ENCODE peak calls at places on chromosomes 11 and 22, in five cellular contexts. One of them, this sample, is unnamed.

GRCh38 chr11:35083181-35084061 is 55.5 kb upstream of the CD44 start:
- DNase-seq in Caco-2: no peak
- DNase-seq in nephron progenitor cell: no peak
- DNase-seq in stimulated activated CD4-positive, alpha-beta T cell treated with anti-CD3 and anti-CD28 coated beads, Interleukin-15, amount 100 ng/mL, for 1 hour: peak; percentile 29
- DNase-seq in psoas muscle: peak; percentile 42
- DNase-seq in this sample: peak; percentile 49

GRCh38 chr11:34277166-34277565 is 80.6 kb downstream of the ABTB2 start:
- DNase-seq in psoas muscle: no peak
- DNase-seq in stimulated activated CD4-positive, alpha-beta T cell treated with anti-CD3 and anti-CD28 coated beads, Interleukin-15, amount 100 ng/mL, for 1 hour: no peak
- DNase-seq in nephron progenitor cell: no peak
- DNase-seq in Caco-2: no peak
- DNase-seq in this sample: no peak

GRCh38 chr11:108576523-108576922 is 17.0 kb downstream of the EXPH5 start:
- DNase-seq in psoas muscle: no peak
- DNase-seq in Caco-2: no peak
- DNase-seq in nephron progenitor cell: no peak
- DNase-seq in stimulated activated CD4-positive, alpha-beta T cell treated with anti-CD3 and anti-CD28 coated beads, Interleukin-15, amount 100 ng/mL, for 1 hour: no peak
- DNase-seq in this sample: no peak

GRCh38 chr11:13251961-13252360 is 25.6 kb upstream of the BMAL1 start:
- DNase-seq in psoas muscle: no peak
- DNase-seq in Caco-2: no peak
- DNase-seq in stimulated activated CD4-positive, alpha-beta T cell treated with anti-CD3 and anti-CD28 coated beads, Interleukin-15, amount 100 ng/mL, for 1 hour: no peak
- DNase-seq in nephron progenitor cell: no peak
- DNase-seq in this sample: no peak

GRCh38 chr11:117851852-117852251 is 24.6 kb downstream of the FXYD6 start:
- DNase-seq in psoas muscle: no peak
- DNase-seq in nephron progenitor cell: no peak
- DNase-seq in Caco-2: peak; percentile 24
- DNase-seq in stimulated activated CD4-positive, alpha-beta T cell treated with anti-CD3 and anti-CD28 coated beads, Interleukin-15, amount 100 ng/mL, for 1 hour: no peak
- DNase-seq in this sample: no peak

GRCh38 chr22:49807780-49808708 is 19.6 kb downstream of the BRD1 start:
- DNase-seq in Caco-2: no peak
- DNase-seq in psoas muscle: no peak
- DNase-seq in stimulated activated CD4-positive, alpha-beta T cell treated with anti-CD3 and anti-CD28 coated beads, Interleukin-15, amount 100 ng/mL, for 1 hour: no peak
- DNase-seq in nephron progenitor cell: no peak
- DNase-seq in this sample: peak; percentile 31

GRCh38 chr11:2195756-2196088 is 24.1 kb upstream of the TH start:
- DNase-seq in stimulated activated CD4-positive, alpha-beta T cell treated with anti-CD3 and anti-CD28 coated beads, Interleukin-15, amount 100 ng/mL, for 1 hour: no peak
- DNase-seq in psoas muscle: no peak
- DNase-seq in nephron progenitor cell: no peak
- DNase-seq in Caco-2: no peak
- DNase-seq in this sample: no peak

GRCh38 chr11:106447631-106448191 is 370.2 kb downstream of the AASDHPPT start:
- DNase-seq in Caco-2: no peak
- DNase-seq in stimulated activated CD4-positive, alpha-beta T cell treated with anti-CD3 and anti-CD28 coated beads, Interleukin-15, amount 100 ng/mL, for 1 hour: no peak
- DNase-seq in psoas muscle: no peak
- DNase-seq in nephron progenitor cell: no peak
- DNase-seq in this sample: no peak

GRCh38 chr11:1350086-1350725 is 39.5 kb upstream of the BRSK2 start:
- DNase-seq in psoas muscle: no peak
- DNase-seq in nephron progenitor cell: no peak
- DNase-seq in stimulated activated CD4-positive, alpha-beta T cell treated with anti-CD3 and anti-CD28 coated beads, Interleukin-15, amount 100 ng/mL, for 1 hour: no peak
- DNase-seq in Caco-2: peak; percentile 30
- DNase-seq in this sample: no peak

GRCh38 chr11:70667767-70668166 is 269.4 kb downstream of the CTTN start:
- DNase-seq in stimulated activated CD4-positive, alpha-beta T cell treated with anti-CD3 and anti-CD28 coated beads, Interleukin-15, amount 100 ng/mL, for 1 hour: no peak
- DNase-seq in nephron progenitor cell: no peak
- DNase-seq in psoas muscle: no peak
- DNase-seq in Caco-2: no peak
- DNase-seq in this sample: no peak

GRCh38 chr11:65384301-65384889 is 1.9 kb upstream of the SLC25A45 start:
- DNase-seq in nephron progenitor cell: no peak
- DNase-seq in Caco-2: no peak
- DNase-seq in psoas muscle: no peak
- DNase-seq in stimulated activated CD4-positive, alpha-beta T cell treated with anti-CD3 and anti-CD28 coated beads, Interleukin-15, amount 100 ng/mL, for 1 hour: no peak
- DNase-seq in this sample: no peak

GRCh38 chr11:117369521-117369920 is 41.9 kb downstream of the CEP164 start:
- DNase-seq in psoas muscle: no peak
- DNase-seq in stimulated activated CD4-positive, alpha-beta T cell treated with anti-CD3 and anti-CD28 coated beads, Interleukin-15, amount 100 ng/mL, for 1 hour: no peak
- DNase-seq in nephron progenitor cell: no peak
- DNase-seq in Caco-2: no peak
- DNase-seq in this sample: no peak

This sample was measured in activated gamma-delta T cell treated with Interleukin-2 at 50 U/mL for 16 hours.